ENCODE peak calls at places on chromosome 5, in nine cellular contexts. One of them, this sample, is unnamed.

GRCh38 chr5:138874241-138874640 is 894 bp downstream of the LRRTM2 start:
- DNase-seq in BE2C: peak; percentile 73
- DNase-seq in activated CD4-positive, alpha-beta T cell treated with anti-CD3 and anti-CD28 coated beads, Interleukin-2, amount 50 U/mL, for 1 hour: no peak
- DNase-seq in C1 segment of cervical spinal cord: no peak
- DNase-seq in GM20000: no peak
- DNase-seq in sciatic nerve: no peak
- DNase-seq in T-helper 17 cell: no peak
- DNase-seq in stromal cell of bone marrow: no peak
- DNase-seq in T-helper 2 cell: no peak
- DNase-seq in this sample: no peak

GRCh38 chr5:115168829-115169391 is 798 bp downstream of the TRIM36 start:
- DNase-seq in BE2C: peak; percentile 26
- DNase-seq in activated CD4-positive, alpha-beta T cell treated with anti-CD3 and anti-CD28 coated beads, Interleukin-2, amount 50 U/mL, for 1 hour: no peak
- DNase-seq in C1 segment of cervical spinal cord: no peak
- DNase-seq in GM20000: peak; percentile 33
- DNase-seq in sciatic nerve: no peak
- DNase-seq in T-helper 17 cell: no peak
- DNase-seq in stromal cell of bone marrow: no peak
- DNase-seq in T-helper 2 cell: no peak
- DNase-seq in this sample: no peak

GRCh38 chr5:63878788-63879187 is 83.5 kb downstream of the HTR1A start:
- DNase-seq in BE2C: no peak
- DNase-seq in activated CD4-positive, alpha-beta T cell treated with anti-CD3 and anti-CD28 coated beads, Interleukin-2, amount 50 U/mL, for 1 hour: no peak
- DNase-seq in C1 segment of cervical spinal cord: no peak
- DNase-seq in GM20000: no peak
- DNase-seq in sciatic nerve: no peak
- DNase-seq in T-helper 17 cell: no peak
- DNase-seq in stromal cell of bone marrow: no peak
- DNase-seq in T-helper 2 cell: no peak
- DNase-seq in this sample: no peak

GRCh38 chr5:93574939-93575241 is 6.1 kb downstream of the NR2F1-AS1 start:
- DNase-seq in BE2C: no peak
- DNase-seq in activated CD4-positive, alpha-beta T cell treated with anti-CD3 and anti-CD28 coated beads, Interleukin-2, amount 50 U/mL, for 1 hour: no peak
- DNase-seq in C1 segment of cervical spinal cord: no peak
- DNase-seq in GM20000: peak; percentile 6
- DNase-seq in sciatic nerve: no peak
- DNase-seq in T-helper 17 cell: no peak
- DNase-seq in stromal cell of bone marrow: no peak
- DNase-seq in T-helper 2 cell: no peak
- DNase-seq in this sample: no peak

GRCh38 chr5:89313804-89314588 is 431.0 kb upstream of the MEF2C start:
- DNase-seq in BE2C: no peak
- DNase-seq in activated CD4-positive, alpha-beta T cell treated with anti-CD3 and anti-CD28 coated beads, Interleukin-2, amount 50 U/mL, for 1 hour: no peak
- DNase-seq in C1 segment of cervical spinal cord: no peak
- DNase-seq in GM20000: peak; percentile 59
- DNase-seq in sciatic nerve: no peak
- DNase-seq in T-helper 17 cell: no peak
- DNase-seq in stromal cell of bone marrow: peak; percentile 81
- DNase-seq in T-helper 2 cell: peak; percentile 71
- DNase-seq in this sample: no peak

GRCh38 chr5:116939641-116940040 is 365.0 kb upstream of the SEMA6A start:
- DNase-seq in BE2C: no peak
- DNase-seq in activated CD4-positive, alpha-beta T cell treated with anti-CD3 and anti-CD28 coated beads, Interleukin-2, amount 50 U/mL, for 1 hour: no peak
- DNase-seq in C1 segment of cervical spinal cord: no peak
- DNase-seq in GM20000: no peak
- DNase-seq in sciatic nerve: no peak
- DNase-seq in T-helper 17 cell: no peak
- DNase-seq in stromal cell of bone marrow: no peak
- DNase-seq in T-helper 2 cell: no peak
- DNase-seq in this sample: no peak

GRCh38 chr5:3139596-3139995 is 388.1 kb upstream of the IRX2 start:
- DNase-seq in BE2C: no peak
- DNase-seq in activated CD4-positive, alpha-beta T cell treated with anti-CD3 and anti-CD28 coated beads, Interleukin-2, amount 50 U/mL, for 1 hour: no peak
- DNase-seq in C1 segment of cervical spinal cord: no peak
- DNase-seq in GM20000: no peak
- DNase-seq in sciatic nerve: no peak
- DNase-seq in T-helper 17 cell: no peak
- DNase-seq in stromal cell of bone marrow: no peak
- DNase-seq in T-helper 2 cell: no peak
- DNase-seq in this sample: no peak

GRCh38 chr5:83751201-83751600 is 30.5 kb upstream of the HAPLN1 start:
- DNase-seq in BE2C: no peak
- DNase-seq in activated CD4-positive, alpha-beta T cell treated with anti-CD3 and anti-CD28 coated beads, Interleukin-2, amount 50 U/mL, for 1 hour: no peak
- DNase-seq in C1 segment of cervical spinal cord: no peak
- DNase-seq in GM20000: no peak
- DNase-seq in sciatic nerve: no peak
- DNase-seq in T-helper 17 cell: no peak
- DNase-seq in stromal cell of bone marrow: no peak
- DNase-seq in T-helper 2 cell: no peak
- DNase-seq in this sample: no peak

GRCh38 chr5:181207214-181207959 is 2.4 kb upstream of the TRIM7 start:
- DNase-seq in BE2C: peak; percentile 83
- DNase-seq in activated CD4-positive, alpha-beta T cell treated with anti-CD3 and anti-CD28 coated beads, Interleukin-2, amount 50 U/mL, for 1 hour: peak; percentile 66
- DNase-seq in C1 segment of cervical spinal cord: no peak
- DNase-seq in GM20000: peak; percentile 63
- DNase-seq in sciatic nerve: peak; percentile 87
- DNase-seq in T-helper 17 cell: no peak
- DNase-seq in stromal cell of bone marrow: peak; percentile 79
- DNase-seq in T-helper 2 cell: peak; percentile 80
- DNase-seq in this sample: no peak

GRCh38 chr5:149412783-149413476 is 33.8 kb upstream of the IL17B start:
- DNase-seq in BE2C: no peak
- DNase-seq in activated CD4-positive, alpha-beta T cell treated with anti-CD3 and anti-CD28 coated beads, Interleukin-2, amount 50 U/mL, for 1 hour: no peak
- DNase-seq in C1 segment of cervical spinal cord: no peak
- DNase-seq in GM20000: no peak
- DNase-seq in sciatic nerve: no peak
- DNase-seq in T-helper 17 cell: no peak
- DNase-seq in stromal cell of bone marrow: no peak
- DNase-seq in T-helper 2 cell: no peak
- DNase-seq in this sample: no peak

GRCh38 chr5:179343021-179343781 is 2.1 kb downstream of the ADAMTS2 start:
- DNase-seq in BE2C: no peak
- DNase-seq in activated CD4-positive, alpha-beta T cell treated with anti-CD3 and anti-CD28 coated beads, Interleukin-2, amount 50 U/mL, for 1 hour: no peak
- DNase-seq in C1 segment of cervical spinal cord: no peak
- DNase-seq in GM20000: no peak
- DNase-seq in sciatic nerve: no peak
- DNase-seq in T-helper 17 cell: no peak
- DNase-seq in stromal cell of bone marrow: no peak
- DNase-seq in T-helper 2 cell: no peak
- DNase-seq in this sample: no peak

GRCh38 chr5:109922396-109922995 is 232.8 kb downstream of the MAN2A1 start:
- DNase-seq in BE2C: no peak
- DNase-seq in activated CD4-positive, alpha-beta T cell treated with anti-CD3 and anti-CD28 coated beads, Interleukin-2, amount 50 U/mL, for 1 hour: no peak
- DNase-seq in C1 segment of cervical spinal cord: no peak
- DNase-seq in GM20000: no peak
- DNase-seq in sciatic nerve: no peak
- DNase-seq in T-helper 17 cell: no peak
- DNase-seq in stromal cell of bone marrow: no peak
- DNase-seq in T-helper 2 cell: peak; percentile 19
- DNase-seq in this sample: peak; percentile 48

GRCh38 chr5:149837680-149838269 is 106.8 kb downstream of the PDE6A start:
- DNase-seq in BE2C: peak; percentile 77
- DNase-seq in activated CD4-positive, alpha-beta T cell treated with anti-CD3 and anti-CD28 coated beads, Interleukin-2, amount 50 U/mL, for 1 hour: no peak
- DNase-seq in C1 segment of cervical spinal cord: peak; percentile 9
- DNase-seq in GM20000: no peak
- DNase-seq in sciatic nerve: peak; percentile 69
- DNase-seq in T-helper 17 cell: no peak
- DNase-seq in stromal cell of bone marrow: peak; percentile 43
- DNase-seq in T-helper 2 cell: peak; percentile 16
- DNase-seq in this sample: no peak

This sample was measured in stimulated activated naive CD4-positive, alpha-beta T cell.